ENCODE peak calls at places on chromosomes 3 and 15, in seven cellular contexts. One of them, this sample, is unnamed.

GRCh38 chr3:63961891-63962290 is 49.7 kb upstream of the SCAANT1 start:
- DNase-seq in IMR-90: peak; percentile 68
- DNase-seq in endothelial cell: no peak
- DNase-seq in AG10803: no peak
- DNase-seq in fibroblast of lung: peak; percentile 68
- DNase-seq in AG09319: no peak
- DNase-seq in esophagus muscularis mucosa: no peak
- DNase-seq in this sample: no peak

GRCh38 chr3:171428321-171428787 is 31.9 kb downstream of the TNIK start:
- DNase-seq in AG09319: no peak
- DNase-seq in IMR-90: no peak
- DNase-seq in esophagus muscularis mucosa: no peak
- DNase-seq in AG10803: no peak
- DNase-seq in endothelial cell: no peak
- DNase-seq in fibroblast of lung: no peak
- DNase-seq in this sample: no peak

GRCh38 chr3:172135766-172136729 is 96.7 kb downstream of the FNDC3B start:
- DNase-seq in IMR-90: peak; percentile 90
- DNase-seq in endothelial cell: no peak
- DNase-seq in AG09319: no peak
- DNase-seq in esophagus muscularis mucosa: no peak
- DNase-seq in AG10803: peak; percentile 94
- DNase-seq in fibroblast of lung: peak; percentile 66
- DNase-seq in this sample: no peak

GRCh38 chr3:134126153-134126552 is 96.4 kb upstream of the SLCO2A1 start:
- DNase-seq in fibroblast of lung: peak; percentile 14
- DNase-seq in AG10803: no peak
- DNase-seq in IMR-90: no peak
- DNase-seq in esophagus muscularis mucosa: no peak
- DNase-seq in AG09319: no peak
- DNase-seq in endothelial cell: no peak
- DNase-seq in this sample: no peak

GRCh38 chr15:82646250-82647044 is 716 bp downstream of the CPEB1 start:
- DNase-seq in AG09319: no peak
- DNase-seq in endothelial cell: no peak
- DNase-seq in AG10803: no peak
- DNase-seq in fibroblast of lung: no peak
- DNase-seq in IMR-90: no peak
- DNase-seq in esophagus muscularis mucosa: no peak
- DNase-seq in this sample: no peak

GRCh38 chr3:117751691-117752090 is 1042.1 kb downstream of the TUSC7 start:
- DNase-seq in IMR-90: no peak
- DNase-seq in esophagus muscularis mucosa: no peak
- DNase-seq in fibroblast of lung: no peak
- DNase-seq in AG09319: no peak
- DNase-seq in endothelial cell: no peak
- DNase-seq in AG10803: no peak
- DNase-seq in this sample: no peak

GRCh38 chr3:107217161-107217560 is 160.1 kb upstream of the CCDC54 start:
- DNase-seq in fibroblast of lung: peak; percentile 97
- DNase-seq in endothelial cell: no peak
- DNase-seq in AG10803: peak; percentile 85
- DNase-seq in IMR-90: peak; percentile 87
- DNase-seq in esophagus muscularis mucosa: no peak
- DNase-seq in AG09319: peak; percentile 60
- DNase-seq in this sample: no peak

GRCh38 chr15:91572110-91572509 is 281.4 kb upstream of the SLCO3A1 start:
- DNase-seq in esophagus muscularis mucosa: peak; percentile 87
- DNase-seq in fibroblast of lung: peak; percentile 33
- DNase-seq in endothelial cell: no peak
- DNase-seq in AG10803: peak; percentile 50
- DNase-seq in IMR-90: peak; percentile 15
- DNase-seq in AG09319: no peak
- DNase-seq in this sample: no peak

GRCh38 chr15:35450492-35450891 is 95.5 kb downstream of the DPH6 start:
- DNase-seq in endothelial cell: no peak
- DNase-seq in fibroblast of lung: peak; percentile 56
- DNase-seq in AG10803: peak; percentile 78
- DNase-seq in IMR-90: peak; percentile 81
- DNase-seq in esophagus muscularis mucosa: no peak
- DNase-seq in AG09319: peak; percentile 29
- DNase-seq in this sample: no peak

GRCh38 chr3:13461169-13462124 is 18.7 kb upstream of the HDAC11 start:
- DNase-seq in endothelial cell: peak; percentile 94
- DNase-seq in AG09319: no peak
- DNase-seq in IMR-90: peak; percentile 36
- DNase-seq in esophagus muscularis mucosa: no peak
- DNase-seq in fibroblast of lung: peak; percentile 37
- DNase-seq in AG10803: no peak
- DNase-seq in this sample: no peak

GRCh38 chr3:38992117-38992779 is 59.5 kb downstream of the SCN11A start:
- DNase-seq in endothelial cell: no peak
- DNase-seq in AG09319: no peak
- DNase-seq in IMR-90: peak; percentile 91
- DNase-seq in esophagus muscularis mucosa: no peak
- DNase-seq in fibroblast of lung: peak; percentile 59
- DNase-seq in AG10803: peak; percentile 76
- DNase-seq in this sample: no peak

GRCh38 chr3:193040836-193041672 is 123.4 kb upstream of the MB21D2 start:
- DNase-seq in AG09319: peak; percentile 24
- DNase-seq in esophagus muscularis mucosa: peak; percentile 5
- DNase-seq in fibroblast of lung: peak; percentile 61
- DNase-seq in AG10803: peak; percentile 58
- DNase-seq in endothelial cell: peak; percentile 4
- DNase-seq in IMR-90: peak; percentile 60
- DNase-seq in this sample: no peak

GRCh38 chr3:8279476-8279875 is 222.1 kb upstream of the LMCD1 start:
- DNase-seq in endothelial cell: no peak
- DNase-seq in esophagus muscularis mucosa: no peak
- DNase-seq in IMR-90: no peak
- DNase-seq in AG09319: no peak
- DNase-seq in AG10803: no peak
- DNase-seq in fibroblast of lung: no peak
- DNase-seq in this sample: no peak
- TF ChIP-seq CTCF in endothelial cell: no peak
- TF ChIP-seq CTCF in esophagus muscularis mucosa: no peak
- TF ChIP-seq CTCF in IMR-90: no peak
- TF ChIP-seq CTCF in AG09319: no peak
- TF ChIP-seq CTCF in AG10803: no peak
- TF ChIP-seq CTCF in fibroblast of lung: no peak
- TF ChIP-seq CTCF in this sample: no peak

GRCh38 chr3:128587391-128587790 is 63.2 kb downstream of the RPN1 start:
- DNase-seq in endothelial cell: no peak
- DNase-seq in AG10803: no peak
- DNase-seq in fibroblast of lung: no peak
- DNase-seq in esophagus muscularis mucosa: no peak
- DNase-seq in AG09319: no peak
- DNase-seq in IMR-90: no peak
- DNase-seq in this sample: no peak

GRCh38 chr3:128592891-128593290 is 57.7 kb downstream of the RPN1 start:
- DNase-seq in AG10803: no peak
- DNase-seq in endothelial cell: no peak
- DNase-seq in IMR-90: no peak
- DNase-seq in esophagus muscularis mucosa: no peak
- DNase-seq in fibroblast of lung: no peak
- DNase-seq in AG09319: no peak
- DNase-seq in this sample: no peak

GRCh38 chr3:128591728-128592426 is 58.7 kb downstream of the RPN1 start:
- DNase-seq in esophagus muscularis mucosa: no peak
- DNase-seq in AG09319: no peak
- DNase-seq in fibroblast of lung: no peak
- DNase-seq in IMR-90: no peak
- DNase-seq in endothelial cell: no peak
- DNase-seq in AG10803: no peak
- DNase-seq in this sample: no peak

GRCh38 chr3:128588147-128588546 is 62.5 kb downstream of the RPN1 start:
- DNase-seq in IMR-90: no peak
- DNase-seq in endothelial cell: no peak
- DNase-seq in AG09319: no peak
- DNase-seq in esophagus muscularis mucosa: no peak
- DNase-seq in AG10803: no peak
- DNase-seq in fibroblast of lung: no peak
- DNase-seq in this sample: no peak

DNA sequence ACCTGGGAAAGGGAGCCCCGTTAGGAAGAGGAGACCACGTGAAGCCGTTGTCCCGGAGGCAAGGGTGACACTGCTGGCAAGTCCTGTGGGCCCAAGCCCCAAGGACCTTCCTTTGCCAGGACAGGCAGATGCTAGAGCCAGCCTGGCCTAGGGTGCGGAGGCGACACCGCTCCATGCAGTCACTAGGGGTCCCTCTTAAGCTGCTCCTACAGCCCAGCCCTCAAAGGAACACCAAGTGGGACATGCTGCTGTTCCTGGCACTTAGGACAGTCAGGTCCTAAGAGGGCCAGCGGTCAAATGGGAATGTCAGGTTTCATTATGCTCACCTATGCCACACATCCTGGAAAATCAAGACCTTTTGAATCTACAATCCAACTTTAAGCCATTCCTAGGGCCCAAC is 59.7 kb downstream of the RPN1 start:
- DNase-seq in AG10803: no peak
- DNase-seq in IMR-90: no peak
- DNase-seq in fibroblast of lung: no peak
- DNase-seq in esophagus muscularis mucosa: no peak
- DNase-seq in AG09319: no peak
- DNase-seq in endothelial cell: no peak
- DNase-seq in this sample: no peak
- TF ChIP-seq CTCF in AG10803: no peak
- TF ChIP-seq CTCF in IMR-90: peak; percentile 2
- TF ChIP-seq CTCF in fibroblast of lung: no peak
- TF ChIP-seq CTCF in esophagus muscularis mucosa: no peak
- TF ChIP-seq CTCF in AG09319: no peak
- TF ChIP-seq CTCF in endothelial cell: no peak
- TF ChIP-seq CTCF in this sample: no peak

GRCh38 chr3:136950583-136950982 is 7.2 kb upstream of the IL20RB start:
- DNase-seq in fibroblast of lung: no peak
- DNase-seq in esophagus muscularis mucosa: no peak
- DNase-seq in IMR-90: no peak
- DNase-seq in AG10803: no peak
- DNase-seq in endothelial cell: no peak
- DNase-seq in AG09319: no peak
- DNase-seq in this sample: no peak

GRCh38 chr3:136949146-136949545 is 8.6 kb upstream of the IL20RB start:
- DNase-seq in AG10803: no peak
- DNase-seq in fibroblast of lung: no peak
- DNase-seq in AG09319: no peak
- DNase-seq in esophagus muscularis mucosa: no peak
- DNase-seq in endothelial cell: no peak
- DNase-seq in IMR-90: no peak
- DNase-seq in this sample: no peak

GRCh38 chr3:136947477-136947876 is 10.3 kb upstream of the IL20RB start:
- DNase-seq in esophagus muscularis mucosa: no peak
- DNase-seq in AG09319: no peak
- DNase-seq in AG10803: no peak
- DNase-seq in IMR-90: no peak
- DNase-seq in endothelial cell: no peak
- DNase-seq in fibroblast of lung: no peak
- DNase-seq in this sample: no peak

GRCh38 chr3:136952292-136952691 is 5.5 kb upstream of the IL20RB start:
- DNase-seq in AG09319: peak; percentile 52
- DNase-seq in fibroblast of lung: peak; percentile 49
- DNase-seq in esophagus muscularis mucosa: no peak
- DNase-seq in endothelial cell: no peak
- DNase-seq in AG10803: peak; percentile 54
- DNase-seq in IMR-90: peak; percentile 80
- DNase-seq in this sample: no peak

DNA sequence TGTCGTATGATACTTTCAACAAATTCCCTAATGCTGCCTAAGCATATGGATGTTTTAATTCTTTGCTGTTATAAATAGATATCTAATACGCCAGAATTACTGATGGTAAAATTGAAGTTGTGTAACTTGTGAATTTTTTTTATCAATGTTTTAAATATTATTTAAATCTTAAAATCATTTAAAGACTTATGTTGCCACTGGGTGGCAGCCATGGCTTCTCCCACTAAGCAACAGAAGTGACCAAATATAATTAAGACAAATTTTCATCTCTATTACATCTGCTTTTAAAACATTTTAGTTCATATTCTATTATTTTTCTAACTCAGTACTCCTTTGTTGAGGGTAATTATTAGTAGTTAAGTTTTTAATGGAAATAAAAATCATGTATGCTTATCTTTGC is 8.1 kb upstream of the IL20RB start:
- DNase-seq in AG10803: peak; percentile 39
- DNase-seq in endothelial cell: no peak
- DNase-seq in esophagus muscularis mucosa: no peak
- DNase-seq in AG09319: no peak
- DNase-seq in IMR-90: no peak
- DNase-seq in fibroblast of lung: peak; percentile 57
- DNase-seq in this sample: no peak
- TF ChIP-seq CTCF in AG10803: peak; percentile 43
- TF ChIP-seq CTCF in endothelial cell: no peak
- TF ChIP-seq CTCF in esophagus muscularis mucosa: no peak
- TF ChIP-seq CTCF in AG09319: peak; percentile 17
- TF ChIP-seq CTCF in IMR-90: peak; percentile 36
- TF ChIP-seq CTCF in fibroblast of lung: peak; percentile 22
- TF ChIP-seq CTCF in this sample: peak; percentile 32

DNA sequence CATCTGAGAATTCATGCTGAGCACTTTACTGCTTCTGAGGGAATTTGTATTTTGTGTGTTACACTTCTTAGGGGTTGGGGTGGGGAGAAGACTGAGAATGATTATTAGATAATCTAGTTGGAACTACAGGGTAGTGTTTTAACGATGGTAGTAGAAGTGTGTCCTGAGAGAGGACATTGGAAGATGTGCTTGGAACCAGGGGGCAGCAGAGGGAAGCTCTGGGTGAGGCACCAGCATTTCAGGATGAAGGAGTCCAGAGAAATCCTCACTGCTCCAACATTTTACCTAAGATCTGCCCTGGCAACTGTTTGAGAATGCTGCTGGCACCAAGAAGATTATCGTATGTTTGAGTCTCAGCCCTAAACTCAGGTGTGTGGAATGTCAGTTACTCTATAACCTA is 145.5 kb downstream of the SQOR start:
- DNase-seq in esophagus muscularis mucosa: no peak
- DNase-seq in fibroblast of lung: no peak
- DNase-seq in endothelial cell: no peak
- DNase-seq in AG10803: no peak
- DNase-seq in AG09319: no peak
- DNase-seq in IMR-90: no peak
- DNase-seq in this sample: no peak
- TF ChIP-seq CTCF in esophagus muscularis mucosa: no peak
- TF ChIP-seq CTCF in fibroblast of lung: peak; percentile 10
- TF ChIP-seq CTCF in endothelial cell: no peak
- TF ChIP-seq CTCF in AG10803: no peak
- TF ChIP-seq CTCF in AG09319: no peak
- TF ChIP-seq CTCF in IMR-90: no peak
- TF ChIP-seq CTCF in this sample: no peak

DNA sequence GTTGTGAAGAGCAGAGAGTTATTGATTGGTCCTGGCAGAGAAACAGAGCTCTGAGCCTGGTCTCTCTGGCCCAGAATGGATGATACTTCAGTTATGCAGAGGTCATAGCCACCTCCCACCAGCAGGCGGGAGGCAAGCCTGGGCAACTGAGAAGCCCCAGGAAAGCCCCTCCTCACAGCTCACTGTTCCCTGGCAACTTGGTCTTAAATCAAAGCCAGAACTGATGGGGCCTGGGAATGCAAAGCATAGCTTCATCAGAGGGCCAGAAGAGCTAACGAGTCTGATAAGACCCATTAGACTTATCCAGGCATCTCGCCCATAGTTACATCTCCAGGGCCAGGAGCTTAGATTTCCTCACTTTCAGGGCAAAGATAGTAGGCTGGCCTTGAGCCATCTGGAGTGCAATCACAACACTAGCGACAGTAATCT is 5.5 kb upstream of the COLQ start:
- DNase-seq in IMR-90: peak; percentile 30
- DNase-seq in AG09319: no peak
- DNase-seq in AG10803: no peak
- DNase-seq in endothelial cell: peak; percentile 38
- DNase-seq in fibroblast of lung: peak; percentile 8
- DNase-seq in esophagus muscularis mucosa: no peak
- DNase-seq in this sample: no peak
- TF ChIP-seq CTCF in IMR-90: no peak
- TF ChIP-seq CTCF in AG09319: peak; percentile 14
- TF ChIP-seq CTCF in AG10803: no peak
- TF ChIP-seq CTCF in endothelial cell: peak; percentile 53
- TF ChIP-seq CTCF in fibroblast of lung: no peak
- TF ChIP-seq CTCF in esophagus muscularis mucosa: no peak
- TF ChIP-seq CTCF in this sample: peak; percentile 69

This sample was measured in type B pancreatic cell.